ENCODE peak calls at places on chromosomes 16 and 17, in nine cellular contexts. I, A, F, R, O, N, K, B and P are unnamed samples.
A peak's percentile ranks its signal among the peaks of the same experiment; 100 is the strongest.

GRCh38 chr17:17090642-17091103 is 48.4 kb downstream of the MPRIP start:
- DNase-seq in R (no peak), F (peak; percentile 69), I (no peak), N (no peak), A (no peak), O (no peak), K (no peak), B (no peak), P (no peak)

GRCh38 chr16:10876799-10877341 is at the start of gene CIITA:
- DNase-seq in N (peak; percentile 80), O (no peak), A (no peak), F (peak; percentile 95), K (peak; percentile 34), B (peak; percentile 82), R (peak; percentile 62), I (peak; percentile 52), P (no peak)

GRCh38 chr16:71424626-71425025 is 17.2 kb downstream of the TLE7 start:
- DNase-seq in O (no peak), A (no peak), N (no peak), K (no peak), F (no peak), B (no peak), R (no peak), I (no peak), P (no peak)

GRCh38 chr17:69609495-69610315 is 195.2 kb downstream of the MAP2K6 start:
- DNase-seq in N (peak; percentile 15), K (no peak), A (no peak), O (no peak), B (peak; percentile 30), I (no peak), R (peak; percentile 36), F (peak; percentile 40), P (peak; percentile 60)

GRCh38 chr16:11063432-11064201 is 119.3 kb downstream of the CLEC16A start:
- DNase-seq in I (no peak), B (no peak), N (no peak), K (no peak), F (no peak), A (no peak), R (no peak), O (no peak), P (no peak)

GRCh38 chr17:41340496-41340895 is 10.1 kb downstream of the KRT33A start:
- DNase-seq in R (no peak), A (no peak), N (no peak), F (no peak), I (no peak), K (no peak), O (no peak), B (no peak), P (no peak)

GRCh38 chr17:75325827-75326586 is 36.8 kb upstream of the SLC25A19 start:
- DNase-seq in F (no peak), I (no peak), N (no peak), O (no peak), K (no peak), B (peak; percentile 32), A (no peak), R (peak; percentile 90), P (no peak)

GRCh38 chr17:75737133-75737962 is 16.1 kb downstream of the ITGB4 start:
- DNase-seq in B (no peak), I (no peak), N (no peak), F (no peak), A (no peak), K (no peak), R (no peak), O (no peak), P (no peak)

GRCh38 chr17:66365903-66366302 is 63.5 kb downstream of the PRKCA start:
- DNase-seq in B (no peak), N (no peak), K (no peak), A (no peak), O (no peak), R (no peak), F (no peak), I (no peak), P (no peak)

GRCh38 chr16:83901101-83901500 is 2.2 kb downstream of the MLYCD start:
- DNase-seq in N (peak; percentile 46), A (no peak), B (no peak), K (no peak), F (peak; percentile 29), I (no peak), O (no peak), R (no peak), P (no peak)

GRCh38 chr16:50208460-50208931 is 55.4 kb downstream of the TENT4B start:
- DNase-seq in O (no peak), I (no peak), N (peak; percentile 45), B (no peak), A (no peak), K (no peak), R (no peak), F (peak; percentile 63), P (no peak)

GRCh38 chr16:14125030-14125681 is 54.0 kb downstream of the MRTFB start:
- DNase-seq in I (no peak), N (no peak), R (no peak), B (no peak), K (no peak), A (no peak), F (no peak), O (no peak), P (no peak)

GRCh38 chr17:43368740-43369506 is 29.9 kb upstream of the ARL4D start:
- DNase-seq in B (peak; percentile 89), F (peak; percentile 83), I (peak; percentile 64), N (peak; percentile 63), K (peak; percentile 63), R (peak; percentile 91), A (peak; percentile 71), O (peak; percentile 86), P (peak; percentile 68)

GRCh38 chr17:30922235-30922993 is 669 bp downstream of the ADAP2 start:
- DNase-seq in R (no peak), A (no peak), N (no peak), O (no peak), K (no peak), F (no peak), B (no peak), I (no peak), P (peak; percentile 74)

GRCh38 chr16:53071748-53072301 is 17.0 kb downstream of the CHD9 start:
- DNase-seq in O (peak; percentile 72), A (no peak), N (no peak), R (peak; percentile 85), K (no peak), I (no peak), B (peak; percentile 72), F (no peak), P (no peak)

GRCh38 chr17:76544123-76544915 is 4.5 kb downstream of the PRCD start:
- DNase-seq in I (peak; percentile 48), K (no peak), R (no peak), A (peak; percentile 67), B (peak; percentile 73), O (no peak), N (no peak), F (no peak), P (no peak)

GRCh38 chr16:1188781-1189189 is 35.9 kb downstream of the CACNA1H start:
- DNase-seq in N (peak; percentile 11), I (no peak), B (peak; percentile 37), K (peak; percentile 32), O (no peak), F (peak; percentile 20), A (no peak), R (peak; percentile 49), P (no peak)

GRCh38 chr17:48441862-48442261 is 11.8 kb upstream of the SKAP1 start:
- DNase-seq in F (no peak), B (no peak), O (no peak), I (no peak), K (no peak), R (no peak), N (no peak), A (no peak), P (no peak)

GRCh38 chr16:15996432-15997109 is 47.2 kb downstream of the ABCC1 start:
- DNase-seq in N (peak; percentile 99), R (peak; percentile 91), A (no peak), K (no peak), O (no peak), B (no peak), F (peak; percentile 40), I (no peak), P (no peak)

GRCh38 chr17:72618018-72618509 is 474.4 kb downstream of the SLC39A11 start:
- DNase-seq in F (peak; percentile 61), O (no peak), B (no peak), R (peak; percentile 28), A (no peak), I (no peak), N (peak; percentile 87), K (no peak), P (no peak)

GRCh38 chr16:58510097-58510775 is 5.1 kb upstream of the SETD6 start:
- DNase-seq in R (no peak), B (no peak), F (no peak), I (no peak), K (no peak), N (no peak), O (no peak), A (no peak), P (no peak)

GRCh38 chr17:62703776-62704380 is 76.4 kb downstream of the MRC2 start:
- DNase-seq in K (peak; percentile 52), O (peak; percentile 45), F (peak; percentile 76), A (peak; percentile 51), B (peak; percentile 78), R (peak; percentile 70), N (peak; percentile 60), I (no peak), P (peak; percentile 97)